ENCODE peak calls at places on chromosomes 13 and 19, in four cellular contexts. T, S, Q and H are unnamed samples.

GRCh38 chr19:1094978-1095701 is at the start of gene POLR2E:
- DNase-seq in T (peak; percentile 99), S (peak; percentile 99), Q (peak; percentile 97), H (peak; percentile 97)

GRCh38 chr13:40318366-40318765 is 348.1 kb downstream of the FOXO1 start:
- DNase-seq in T (no peak), S (peak; percentile 66), Q (no peak), H (no peak)

GRCh38 chr19:44951179-44952159 is 3.7 kb upstream of the CLPTM1 start:
- DNase-seq in T (peak; percentile 73), S (peak; percentile 71), Q (peak; percentile 66), H (peak; percentile 46)

GRCh38 chr13:102580552-102581169 is 16.1 kb upstream of the TPP2 start:
- DNase-seq in T (peak; percentile 45), S (no peak), Q (peak; percentile 34), H (no peak)

GRCh38 chr13:46595136-46595917 is 42.4 kb downstream of the LRCH1 start:
- DNase-seq in T (no peak), S (no peak), Q (no peak), H (no peak)

GRCh38 chr19:10114651-10115391 is 3.3 kb downstream of the P2RY11 start:
- DNase-seq in T (no peak), S (no peak), Q (no peak), H (no peak)

GRCh38 chr13:20401958-20402856 is 123.5 kb downstream of the CRYL1 start:
- DNase-seq in T (no peak), S (no peak), Q (no peak), H (peak; percentile 22)

GRCh38 chr19:43430142-43430710 is 15.5 kb downstream of the TEX101 start:
- DNase-seq in T (no peak), S (no peak), Q (no peak), H (no peak)

GRCh38 chr13:106610511-106610910 is 42.6 kb upstream of the ARGLU1 start:
- DNase-seq in T (no peak), S (no peak), Q (no peak), H (no peak)

GRCh38 chr13:110249326-110249725 is 57.6 kb downstream of the COL4A1 start:
- DNase-seq in T (no peak), S (peak; percentile 78), Q (no peak), H (no peak)

GRCh38 chr13:43014162-43014561 is 9.2 kb upstream of the DNAJC15 start:
- DNase-seq in T (peak; percentile 7), S (no peak), Q (no peak), H (no peak)

GRCh38 chr13:112679381-112679780 is 10.5 kb upstream of the ATP11A start:
- DNase-seq in T (no peak), S (no peak), Q (no peak), H (no peak)

GRCh38 chr13:113922412-113923118 is 51.3 kb downstream of the C13orf46 start:
- DNase-seq in T (no peak), S (peak; percentile 59), Q (no peak), H (no peak)

GRCh38 chr19:12880551-12881171 is 588 bp downstream of the DNASE2 start:
- DNase-seq in T (peak; percentile 69), S (peak; percentile 81), Q (no peak), H (no peak)

GRCh38 chr13:79867248-79867647 is 386.3 kb downstream of the NDFIP2 start:
- DNase-seq in T (no peak), S (no peak), Q (no peak), H (no peak)

GRCh38 chr13:50587122-50587521 is 256.4 kb downstream of the DLEU7 start:
- DNase-seq in T (no peak), S (no peak), Q (no peak), H (no peak)